ENCODE peak calls at places on chromosome 2, in eight cellular contexts. E, L, R, Y, F, I, V and Z are unnamed samples.

GRCh38 chr2:222805591-222806304 is 55.1 kb upstream of the ACSL3 start:
- DNase-seq in I (peak; percentile 22), E (no peak), F (no peak), V (peak; percentile 35), L (peak; percentile 89), R (no peak), Y (peak; percentile 40), Z (no peak)

GRCh38 chr2:20633794-20634259 is 17.1 kb downstream of the HS1BP3 start:
- DNase-seq in E (no peak), L (peak; percentile 27), Y (no peak), I (no peak), R (peak; percentile 92), F (no peak), V (no peak), Z (no peak)

GRCh38 chr2:84301717-84302116 is 157.4 kb downstream of the SUCLG1 start:
- DNase-seq in I (no peak), F (no peak), Y (no peak), R (no peak), L (no peak), V (no peak), E (no peak), Z (no peak)

GRCh38 chr2:19649785-19650380 is 251.9 kb downstream of the TTC32 start:
- DNase-seq in R (no peak), L (peak; percentile 98), E (no peak), F (no peak), I (no peak), Y (peak; percentile 100), V (no peak), Z (no peak)

GRCh38 chr2:16464641-16465040 is 201.0 kb downstream of the CYRIA start:
- DNase-seq in E (no peak), L (no peak), R (no peak), Y (no peak), V (no peak), F (no peak), I (no peak), Z (no peak)

GRCh38 chr2:163417596-163418337 is 318.0 kb downstream of the FIGN start:
- DNase-seq in R (no peak), F (no peak), L (no peak), V (no peak), E (no peak), I (no peak), Y (no peak), Z (no peak)

GRCh38 chr2:231034291-231034882 is 2.9 kb upstream of the C2orf72 start:
- DNase-seq in V (no peak), F (no peak), I (no peak), Y (no peak), R (peak; percentile 80), E (no peak), L (no peak), Z (no peak)

GRCh38 chr2:144596074-144596871 is 76.4 kb upstream of the ZEB2 start:
- DNase-seq in R (no peak), V (no peak), I (peak; percentile 71), E (no peak), Y (peak; percentile 69), L (peak; percentile 56), F (no peak), Z (no peak)

GRCh38 chr2:98445708-98446577 is 1.3 kb downstream of the INPP4A start:
- DNase-seq in L (no peak), V (peak; percentile 5), E (no peak), I (peak; percentile 59), R (peak; percentile 84), F (no peak), Y (no peak), Z (no peak)